ENCODE peak calls at places on chromosome 11, in eight cellular contexts. X is upper lobe of right lung, B is A549, E is body of pancreas, Z is left ventricle myocardium inferior, M is prostate gland, A is tibial nerve, H is caudate nucleus. J is an unnamed sample.

GRCh38 chr11:76839326-76839725 is 21.4 kb upstream of the ACER3 start:
- DNase-seq in M (no peak), A (no peak), B (no peak), E (no peak), H (no peak), X (no peak), Z (no peak), J (no peak)

GRCh38 chr11:30107899-30108298 is 91.1 kb upstream of the KCNA4 start:
- DNase-seq in Z (no peak), E (no peak), X (no peak), H (peak), M (no peak), A (no peak), B (no peak), J (no peak)

GRCh38 chr11:30665067-30665466 is 78.9 kb upstream of the MPPED2 start:
- DNase-seq in A (no peak), H (no peak), X (no peak), M (no peak), Z (no peak), B (no peak), E (no peak), J (no peak)

GRCh38 chr11:117185739-117186430 is 7.3 kb downstream of the SIDT2 start:
- DNase-seq in E (no peak), M (no peak), H (no peak), X (no peak), A (no peak), Z (peak), B (no peak), J (no peak)

GRCh38 chr11:68282141-68282860 is 10.5 kb upstream of the C11orf24 start:
- DNase-seq in X (no peak), B (no peak), Z (no peak), E (no peak), A (no peak), M (no peak), H (no peak), J (no peak)

GRCh38 chr11:27471588-27472397 is 797 bp downstream of the LGR4 start:
- DNase-seq in X (peak), M (peak), B (no peak), Z (peak), A (no peak), H (peak), E (peak), J (no peak)

GRCh38 chr11:123690490-123690889 is 36.1 kb upstream of the SCN3B start:
- DNase-seq in X (no peak), H (no peak), A (no peak), E (no peak), B (peak), Z (no peak), M (no peak), J (no peak)

GRCh38 chr11:35082322-35083180 is 56.4 kb upstream of the CD44 start:
- DNase-seq in B (peak), X (peak), H (peak), A (peak), E (peak), M (no peak), Z (peak), J (peak)

GRCh38 chr11:42972741-42973140 is 339.1 kb upstream of the API5 start:
- DNase-seq in Z (no peak), M (no peak), E (no peak), H (no peak), X (no peak), B (no peak), A (no peak), J (no peak)

GRCh38 chr11:33016654-33017053 is 976 bp downstream of the DEPDC7 start:
- DNase-seq in A (no peak), E (no peak), H (no peak), X (no peak), B (no peak), Z (no peak), M (no peak), J (no peak)

GRCh38 chr11:121890377-121890776 is 225.6 kb downstream of the BLID start:
- DNase-seq in X (no peak), H (peak), M (no peak), B (no peak), A (no peak), Z (no peak), E (no peak), J (no peak)

GRCh38 chr11:133619397-133619796 is 87.1 kb upstream of the OPCML start:
- DNase-seq in A (no peak), X (no peak), Z (no peak), H (no peak), M (no peak), E (no peak), B (no peak), J (no peak)

GRCh38 chr11:12359761-12360160 is 17.6 kb upstream of the PARVA start:
- DNase-seq in M (no peak), Z (no peak), E (no peak), X (no peak), A (no peak), H (no peak), B (no peak), J (no peak)

GRCh38 chr11:256952-257737 is 20.4 kb downstream of the PSMD13 start:
- DNase-seq in B (no peak), A (no peak), X (no peak), H (no peak), Z (no peak), E (no peak), M (no peak), J (no peak)

GRCh38 chr11:64348611-64349387 is 8.8 kb downstream of the CCDC88B start:
- DNase-seq in X (no peak), H (no peak), B (no peak), A (no peak), Z (no peak), E (no peak), M (no peak), J (no peak)

GRCh38 chr11:57288771-57289579 is 35.8 kb downstream of the TNKS1BP1 start:
- DNase-seq in H (no peak), B (no peak), X (no peak), A (no peak), Z (no peak), E (no peak), M (no peak), J (no peak)

GRCh38 chr11:2509481-2510001 is 64.7 kb downstream of the KCNQ1 start:
- DNase-seq in H (no peak), X (peak), E (no peak), Z (peak), A (peak), M (no peak), B (no peak), J (no peak)

GRCh38 chr11:2510626-2511402 is 66.0 kb downstream of the KCNQ1 start:
- DNase-seq in A (peak), B (no peak), E (no peak), M (no peak), X (peak), Z (peak), H (no peak), J (no peak)

GRCh38 chr11:2513441-2513840 is 68.6 kb downstream of the KCNQ1 start:
- DNase-seq in M (no peak), B (no peak), X (peak), Z (peak), H (no peak), A (no peak), E (no peak), J (no peak)

GRCh38 chr11:2512431-2513407 is 67.9 kb downstream of the KCNQ1 start:
- DNase-seq in H (no peak), M (no peak), E (no peak), X (peak), A (peak), Z (peak), B (no peak), J (no peak)

GRCh38 chr11:2511421-2512369 is 66.9 kb downstream of the KCNQ1 start:
- DNase-seq in A (peak), E (no peak), H (no peak), B (no peak), M (no peak), X (peak), Z (peak), J (no peak)
- H3K27ac ChIP-seq in A (peak), E (no peak), H (no peak), B (no peak), M (no peak), X (peak), Z (peak), J (no peak)

GRCh38 chr11:86301742-86302091 is 323 bp upstream of the HIKESHI start:
- DNase-seq in M (no peak), Z (no peak), H (no peak), B (no peak), E (no peak), X (no peak), A (no peak), J (no peak)
- H3K27ac ChIP-seq in M (peak), Z (peak), H (peak), B (peak), E (no peak), X (no peak), A (no peak), J (no peak)

GRCh38 chr11:75324189-75324588 is 27.3 kb downstream of the ARRB1 start:
- DNase-seq in E (no peak), M (no peak), A (no peak), Z (no peak), H (no peak), B (no peak), X (no peak), J (no peak)

GRCh38 chr11:75326439-75326810 is 25.0 kb downstream of the ARRB1 start:
- DNase-seq in H (peak), Z (no peak), B (no peak), A (no peak), M (no peak), X (no peak), E (no peak), J (no peak)

GRCh38 chr11:75323609-75324008 is 27.9 kb downstream of the ARRB1 start:
- DNase-seq in M (no peak), A (no peak), E (peak), H (no peak), X (no peak), Z (no peak), B (no peak), J (no peak)

GRCh38 chr11:75325713-75326438 is 25.6 kb downstream of the ARRB1 start:
- DNase-seq in H (peak), Z (peak), M (no peak), A (peak), X (peak), E (peak), B (peak), J (peak)

DNA sequence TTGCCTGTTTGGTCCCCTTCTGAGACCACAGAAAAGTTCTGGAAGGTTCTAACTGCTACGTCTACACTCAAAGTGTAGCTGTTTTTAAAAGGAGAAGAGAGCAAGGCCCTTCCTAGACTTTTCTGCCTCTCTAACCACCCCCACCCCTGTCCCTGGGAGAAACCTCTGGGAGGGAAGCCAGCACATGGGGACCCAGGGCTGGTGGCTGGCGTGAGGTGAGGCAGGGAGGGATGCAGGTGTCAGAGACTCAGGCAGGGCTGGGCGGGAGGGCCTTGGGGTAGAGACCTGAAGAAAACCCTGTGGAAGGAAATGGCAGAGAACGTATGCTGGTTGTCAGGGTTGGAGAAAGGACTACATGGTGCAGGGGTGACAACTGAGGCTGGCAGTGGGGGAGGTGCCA is 26.7 kb downstream of the ARRB1 start:
- DNase-seq in M (no peak), B (no peak), X (no peak), H (no peak), A (no peak), Z (no peak), E (peak), J (no peak)
- H3K27ac ChIP-seq in M (no peak), B (peak), X (no peak), H (peak), A (peak), Z (peak), E (peak), J (no peak)

GRCh38 chr11:131248588-131248987 is 121.8 kb upstream of the NTM start:
- DNase-seq in Z (no peak), E (no peak), X (no peak), H (no peak), B (no peak), M (no peak), A (no peak), J (no peak)

GRCh38 chr11:131253142-131253884 is 117.1 kb upstream of the NTM start:
- DNase-seq in Z (no peak), H (no peak), B (no peak), X (no peak), M (no peak), E (no peak), A (no peak), J (no peak)

GRCh38 chr11:131254254-131254653 is 116.2 kb upstream of the NTM start:
- DNase-seq in M (no peak), Z (no peak), H (no peak), A (no peak), X (no peak), E (no peak), B (no peak), J (no peak)

GRCh38 chr11:131253885-131254204 is 116.6 kb upstream of the NTM start:
- DNase-seq in H (peak), Z (no peak), B (no peak), X (no peak), M (no peak), A (no peak), E (no peak), J (no peak)
- H3K27ac ChIP-seq in H (no peak), Z (no peak), B (no peak), X (no peak), M (no peak), A (no peak), E (no peak), J (no peak)

GRCh38 chr11:69922596-69923111 is 103.4 kb upstream of the FGF3 start:
- DNase-seq in X (peak), H (no peak), A (no peak), M (no peak), E (no peak), B (no peak), Z (no peak), J (no peak)
- H3K27ac ChIP-seq in X (no peak), H (no peak), A (no peak), M (no peak), E (no peak), B (no peak), Z (peak), J (no peak)

GRCh38 chr11:72333657-72334056 is 89.7 kb upstream of the PHOX2A start:
- DNase-seq in E (no peak), A (no peak), Z (no peak), H (no peak), M (no peak), X (no peak), B (no peak), J (peak)

GRCh38 chr11:72326151-72326842 is 82.3 kb upstream of the PHOX2A start:
- DNase-seq in H (no peak), Z (no peak), B (no peak), A (no peak), X (no peak), M (no peak), E (no peak), J (no peak)

GRCh38 chr11:72328366-72329224 is 84.6 kb upstream of the PHOX2A start:
- DNase-seq in Z (no peak), E (no peak), B (no peak), X (no peak), M (no peak), A (no peak), H (no peak), J (no peak)

GRCh38 chr11:72331761-72332160 is 87.8 kb upstream of the PHOX2A start:
- DNase-seq in Z (no peak), X (no peak), E (no peak), A (no peak), B (no peak), M (no peak), H (no peak), J (no peak)

GRCh38 chr11:72330131-72330727 is 86.3 kb upstream of the PHOX2A start:
- DNase-seq in E (no peak), A (no peak), H (no peak), Z (no peak), X (no peak), B (no peak), M (no peak), J (no peak)
- H3K27ac ChIP-seq in E (no peak), A (no peak), H (no peak), Z (peak), X (no peak), B (no peak), M (no peak), J (no peak)

J was measured in CD4-positive, alpha-beta T cell.